ENCODE peak calls at places on chromosomes 12 and 14, in ten cellular contexts. N, M, E, S, I, R, A, X, J and W are unnamed samples.
A peak's percentile ranks its signal among the peaks of the same experiment; 100 is the strongest.

GRCh38 chr12:124032265-124032886 is 59.4 kb downstream of the ZNF664 start:
- DNase-seq in E (no peak), A (peak; percentile 19), N (peak; percentile 49), S (peak; percentile 71), J (peak; percentile 82), I (no peak), R (no peak), M (peak; percentile 68), X (peak; percentile 83), W (no peak)

GRCh38 chr12:86723326-86723725 is 467.1 kb upstream of the MGAT4C start:
- DNase-seq in J (no peak), N (no peak), I (no peak), A (no peak), R (no peak), E (no peak), S (no peak), X (peak; percentile 41), M (no peak), W (no peak)

GRCh38 chr12:22283006-22283506 is 51.5 kb downstream of the ST8SIA1 start:
- DNase-seq in X (peak; percentile 89), S (peak; percentile 85), M (no peak), R (no peak), J (no peak), E (no peak), I (no peak), A (no peak), N (no peak), W (no peak)

GRCh38 chr14:32015166-32015565 is 61.9 kb upstream of the ARHGAP5 start:
- DNase-seq in X (no peak), R (no peak), N (no peak), S (no peak), M (no peak), I (no peak), A (no peak), E (no peak), J (no peak), W (no peak)

GRCh38 chr12:94206886-94207285 is 58.5 kb downstream of the PLXNC1 start:
- DNase-seq in I (no peak), E (no peak), N (no peak), A (no peak), J (no peak), R (no peak), X (no peak), S (no peak), M (no peak), W (no peak)

GRCh38 chr14:34325493-34325892 is 136.5 kb downstream of the SPTSSA start:
- DNase-seq in I (no peak), A (no peak), R (no peak), J (no peak), N (no peak), M (no peak), S (no peak), X (peak; percentile 33), E (no peak), W (no peak)

GRCh38 chr14:41490323-41490722 is 116.4 kb upstream of the LRFN5 start:
- DNase-seq in S (no peak), A (no peak), X (no peak), J (no peak), E (no peak), I (no peak), R (no peak), M (no peak), N (no peak), W (no peak)

GRCh38 chr14:23481992-23482813 is 12.7 kb downstream of the NGDN start:
- DNase-seq in R (no peak), I (no peak), X (no peak), M (no peak), N (peak; percentile 49), E (no peak), A (no peak), S (no peak), J (no peak), W (no peak)

GRCh38 chr14:91858536-91859275 is 8.6 kb downstream of the TC2N start:
- DNase-seq in R (no peak), J (no peak), M (no peak), X (peak; percentile 41), E (no peak), I (no peak), A (peak; percentile 16), N (no peak), S (peak; percentile 66), W (no peak)

GRCh38 chr14:20971705-20972021 is 16.4 kb downstream of the RNASE2 start:
- DNase-seq in I (no peak), M (no peak), X (no peak), J (no peak), S (no peak), N (no peak), E (no peak), R (no peak), A (no peak), W (no peak)

GRCh38 chr12:122841544-122842321 is 6.5 kb downstream of the HIP1R start:
- DNase-seq in R (no peak), A (peak; percentile 22), N (no peak), M (no peak), J (no peak), S (peak; percentile 82), I (peak; percentile 68), X (no peak), E (no peak), W (no peak)

GRCh38 chr12:541676-542289 is 82.0 kb downstream of the B4GALNT3 start:
- DNase-seq in M (no peak), X (no peak), R (no peak), N (no peak), A (no peak), S (no peak), E (no peak), J (no peak), I (no peak), W (no peak)

GRCh38 chr14:93163570-93163969 is 21.1 kb downstream of the MOAP1 start:
- DNase-seq in S (no peak), X (no peak), A (no peak), I (no peak), R (no peak), N (no peak), J (no peak), M (no peak), E (no peak), W (no peak)

GRCh38 chr12:119835068-119835467 is 42.1 kb downstream of the CIT start:
- DNase-seq in N (no peak), E (no peak), M (no peak), X (peak; percentile 29), S (peak; percentile 17), J (no peak), R (no peak), A (no peak), I (no peak), W (no peak)

GRCh38 chr14:90630407-90630806 is 185.8 kb downstream of the TTC7B start:
- DNase-seq in R (no peak), I (no peak), X (peak; percentile 40), J (peak; percentile 51), E (no peak), N (no peak), M (no peak), A (no peak), S (no peak), W (no peak)

GRCh38 chr12:58639323-58639934 is 280.9 kb downstream of the LRIG3 start:
- DNase-seq in R (no peak), A (no peak), S (peak; percentile 71), J (no peak), E (no peak), X (peak; percentile 45), M (no peak), N (no peak), I (no peak), W (no peak)

GRCh38 chr12:43758247-43758727 is 303 bp downstream of the PUS7L start:
- DNase-seq in R (no peak), M (peak; percentile 57), I (peak; percentile 64), J (no peak), N (no peak), A (no peak), S (peak; percentile 38), X (peak; percentile 46), E (peak; percentile 49), W (no peak)

GRCh38 chr12:30795410-30795659 is 40.6 kb upstream of the CAPRIN2 start:
- DNase-seq in I (no peak), X (no peak), M (no peak), R (no peak), S (no peak), J (no peak), E (no peak), A (no peak), N (no peak), W (no peak)

GRCh38 chr12:21328578-21328977 is 6.1 kb downstream of the SLCO1A2 start:
- DNase-seq in E (no peak), J (no peak), A (no peak), S (no peak), N (no peak), M (no peak), X (no peak), R (no peak), I (no peak), W (no peak)

GRCh38 chr12:57240069-57240921 is 10.7 kb downstream of the STAC3 start:
- DNase-seq in S (peak; percentile 60), E (peak; percentile 79), A (peak; percentile 47), N (peak; percentile 91), M (peak; percentile 88), J (no peak), I (peak; percentile 75), X (peak; percentile 50), R (peak; percentile 76), W (no peak)

GRCh38 chr12:110766311-110767154 is 23.8 kb upstream of the PPP1CC start:
- DNase-seq in I (no peak), A (no peak), N (peak; percentile 36), E (peak; percentile 63), X (no peak), M (no peak), R (no peak), S (no peak), J (no peak), W (no peak)

GRCh38 chr14:100135073-100135472 is 24.4 kb downstream of the DEGS2 start:
- DNase-seq in R (no peak), M (no peak), A (no peak), J (no peak), E (no peak), I (no peak), N (no peak), X (no peak), S (no peak), W (no peak)
- H3K4me3 ChIP-seq in R (no peak overlapping the region), M (no peak overlapping the region), A (no peak overlapping the region), J (no peak overlapping the region), E (no peak overlapping the region), I (no peak overlapping the region), N (no peak overlapping the region), X (no peak overlapping the region), S (no peak overlapping the region), W (no peak overlapping the region)

GRCh38 chr14:69629225-69630127 is 18.1 kb downstream of the SUSD6 start:
- DNase-seq in X (no peak), S (peak; percentile 50), J (no peak), R (no peak), I (no peak), A (no peak), N (peak; percentile 78), M (no peak), E (no peak), W (no peak)
- H3K4me1 ChIP-seq in X (peaks cover 69% of the 10 kb centered on the region), S (peaks cover 45% of the 10 kb centered on the region), J (peaks cover 100% of the 10 kb centered on the region), R (peaks cover 62% of the 10 kb centered on the region), I (no peaks in the 10 kb centered on the region), A (no peaks in the 10 kb centered on the region), N (peaks cover 100% of the 10 kb centered on the region), M (peaks cover 73% of the 10 kb centered on the region), E (peaks cover 77% of the 10 kb centered on the region), W (no peaks in the 10 kb centered on the region)

GRCh38 chr14:73239463-73240241 is 2.3 kb downstream of the PAPLN start:
- DNase-seq in R (no peak), X (peak; percentile 72), S (peak; percentile 49), E (peak; percentile 65), M (no peak), A (no peak), J (peak; percentile 72), I (no peak), N (no peak), W (peak; percentile 75)
- H3K4me3 ChIP-seq in R (no peak overlapping the region), X (peak overlapping the region; percentile 7), S (no peak overlapping the region), E (peak overlapping the region; percentile 55), M (peak overlapping the region; percentile 37), A (no peak overlapping the region), J (peak overlapping the region; percentile 61), I (peak overlapping the region; percentile 50), N (no peak overlapping the region), W (peak overlapping the region; percentile 52)

GRCh38 chr14:75188520-75189267 is 12.3 kb upstream of the TMED10 start:
- DNase-seq in R (no peak), I (no peak), J (peak; percentile 48), A (no peak), N (peak; percentile 93), E (no peak), X (no peak), M (peak; percentile 66), S (no peak), W (no peak)
- H3K4me1 ChIP-seq in R (no peaks in the 10 kb centered on the region), I (no peaks in the 10 kb centered on the region), J (peaks cover 23% of the 10 kb centered on the region), A (no peaks in the 10 kb centered on the region), N (peaks cover 17% of the 10 kb centered on the region), E (no peaks in the 10 kb centered on the region), X (no peaks in the 10 kb centered on the region), M (peaks cover under 1% of the 10 kb centered on the region), S (peaks cover 3% of the 10 kb centered on the region), W (no peaks in the 10 kb centered on the region)